ENCODE peak calls at places on chromosomes 1 and 21, in five cellular contexts. V, G, P, N and E are unnamed samples.

GRCh38 chr1:114319480-114319879 is 165.8 kb upstream of the SYT6 start:
- DNase-seq in V (peak), G (no peak), P (peak), N (no peak), E (peak)

GRCh38 chr1:178127482-178127881 is 33.6 kb downstream of the RASAL2 start:
- DNase-seq in V (no peak), G (no peak), P (no peak), N (no peak), E (no peak)

GRCh38 chr1:103788377-103788776 is 38.7 kb downstream of the AMY1C start:
- DNase-seq in V (peak), G (peak), P (peak), N (peak), E (no peak)

GRCh38 chr1:240559781-240560180 is 52.2 kb downstream of the GREM2 start:
- DNase-seq in V (peak), G (no peak), P (no peak), N (no peak), E (no peak)

GRCh38 chr1:48675251-48675650 is 101.4 kb downstream of the BEND5 start:
- DNase-seq in V (no peak), G (no peak), P (no peak), N (no peak), E (no peak)

GRCh38 chr21:46503922-46504539 is 45.3 kb downstream of the DIP2A start:
- DNase-seq in V (no peak), G (no peak), P (no peak), N (no peak), E (no peak)

GRCh38 chr1:77288275-77288674 is 6.5 kb downstream of the AK5 start:
- DNase-seq in V (peak), G (no peak), P (peak), N (no peak), E (no peak)

GRCh38 chr1:241482761-241483250 is 36.7 kb downstream of the FH start:
- DNase-seq in V (peak), G (peak), P (peak), N (no peak), E (peak)

GRCh38 chr21:37642493-37642892 is 273.8 kb downstream of the KCNJ6 start:
- DNase-seq in V (no peak), G (no peak), P (no peak), N (no peak), E (no peak)

GRCh38 chr1:169367096-169367685 is 406 bp downstream of the NME7 start:
- DNase-seq in V (no peak), G (no peak), P (no peak), N (no peak), E (no peak)

GRCh38 chr1:200040516-200041138 is 13.1 kb downstream of the NR5A2 start:
- DNase-seq in V (peak), G (no peak), P (no peak), N (no peak), E (no peak)